ENCODE peak calls at places on chromosomes 3 and 15, in nine cellular contexts. J, U, C, Q, Y, N, E, Z and X are unnamed samples.

GRCh38 chr15:23647421-23648375 is at the start of gene MAGEL2:
- DNase-seq in Q (peak), J (no peak), Z (no peak), U (peak), Y (no peak), E (no peak), C (no peak), N (no peak), X (peak)

GRCh38 chr15:39960411-39960810 is 26.5 kb downstream of the EIF2AK4 start:
- DNase-seq in C (peak), N (no peak), Y (no peak), Q (no peak), J (no peak), Z (no peak), U (no peak), E (no peak), X (no peak)

GRCh38 chr15:70053006-70053702 is 44.6 kb downstream of the TLE3 start:
- DNase-seq in E (no peak), U (no peak), J (no peak), Q (no peak), Z (no peak), N (no peak), Y (no peak), C (no peak), X (no peak)

GRCh38 chr3:42635111-42635510 is 18.4 kb upstream of the ZBTB47 start:
- DNase-seq in U (no peak), Z (no peak), N (peak), J (no peak), Q (no peak), C (no peak), E (no peak), Y (no peak), X (peak)

GRCh38 chr15:84398763-84399701 is 163.5 kb downstream of the GOLGA6L4 start:
- DNase-seq in U (no peak), Q (no peak), Y (no peak), E (no peak), J (peak), C (no peak), Z (no peak), N (no peak), X (no peak)

GRCh38 chr15:68783226-68784054 is 37.3 kb downstream of the ANP32A start:
- DNase-seq in N (peak), J (peak), U (no peak), E (no peak), C (no peak), Y (no peak), Q (no peak), Z (no peak), X (no peak)

GRCh38 chr3:170961616-170962400 is 53.4 kb upstream of the EIF5A2 start:
- DNase-seq in U (peak), J (no peak), Q (peak), C (peak), N (peak), Z (no peak), Y (no peak), E (peak), X (peak)

GRCh38 chr3:121836069-121836468 is 1.1 kb downstream of the EAF2 start:
- DNase-seq in Q (no peak), Z (no peak), C (no peak), Y (no peak), N (no peak), E (no peak), J (no peak), U (no peak), X (no peak)

GRCh38 chr3:143826296-143826695 is 22.0 kb downstream of the SLC9A9 start:
- DNase-seq in Y (peak), C (no peak), U (peak), Q (no peak), N (no peak), E (no peak), J (no peak), Z (no peak), X (peak)

GRCh38 chr15:80662129-80662528 is 33.0 kb upstream of the ABHD17C start:
- DNase-seq in Y (no peak), Q (no peak), N (no peak), E (no peak), J (no peak), U (no peak), Z (no peak), C (no peak), X (no peak)

GRCh38 chr15:82950746-82951370 is 1.7 kb downstream of the HOMER2 start:
- DNase-seq in Q (no peak), E (no peak), C (no peak), Y (no peak), Z (no peak), J (no peak), U (no peak), N (peak), X (no peak)